ENCODE peak calls at places on chromosomes 16 and 17, in ten cellular contexts. V is SK-N-MC; Q is activated CD4-positive, alpha-beta T cell treated with anti-CD3 and anti-CD28 coated beads, Interleukin-2, amount 50 U/mL, for 1 hour; G is Right ventricle myocardium superior; W is kidney tubule cell; D is HCT116; Z is sciatic nerve; Y is A172; N is LoVo; A is adrenal gland. K is an unnamed sample.

GRCh38 chr17:3903881-3904286 is 11.0 kb upstream of the CAMKK1 start:
- DNase-seq in Z (no peak), A (peak; percentile 72), V (no peak), Y (no peak), Q (no peak), D (no peak), W (no peak), N (no peak), G (no peak), K (no peak)

GRCh38 chr17:39634384-39634871 is 2.5 kb upstream of the STARD3 start:
- DNase-seq in G (no peak), Z (no peak), Q (no peak), A (peak; percentile 69), W (peak; percentile 62), N (peak; percentile 53), D (no peak), Y (no peak), V (no peak), K (no peak)

GRCh38 chr16:57564571-57565270 is 22.3 kb downstream of the ADGRG5 start:
- DNase-seq in N (no peak), Q (no peak), G (no peak), W (no peak), A (no peak), V (no peak), D (no peak), Z (no peak), Y (peak; percentile 83), K (no peak)

GRCh38 chr16:21179983-21180365 is 21.5 kb downstream of the LDAF1 start:
- DNase-seq in Z (no peak), D (no peak), V (no peak), N (no peak), A (no peak), Q (no peak), Y (no peak), G (no peak), W (no peak), K (no peak)

GRCh38 chr16:12271006-12271405 is 294.5 kb downstream of the SNX29 start:
- DNase-seq in G (no peak), D (peak; percentile 12), Y (peak; percentile 40), A (peak; percentile 28), V (no peak), W (peak; percentile 24), N (no peak), Z (no peak), Q (no peak), K (no peak)

GRCh38 chr17:48234922-48235321 is 127.4 kb downstream of the SNX11 start:
- DNase-seq in V (no peak), G (no peak), D (no peak), W (no peak), Y (no peak), Q (no peak), A (no peak), Z (no peak), N (no peak), K (no peak)

GRCh38 chr17:82257473-82257872 is 16.0 kb downstream of the CSNK1D start:
- DNase-seq in Z (no peak), Q (peak; percentile 58), V (no peak), N (no peak), W (peak; percentile 58), A (no peak), Y (no peak), G (peak; percentile 60), D (no peak), K (no peak)

GRCh38 chr16:67653131-67654068 is 6.7 kb downstream of the ACD start:
- DNase-seq in V (no peak), D (no peak), Q (no peak), W (no peak), Z (no peak), G (no peak), A (no peak), N (no peak), Y (no peak), K (no peak)

GRCh38 chr17:77540975-77541374 is 400.2 kb downstream of the SEC14L1 start:
- DNase-seq in Y (no peak), Q (no peak), V (no peak), A (no peak), D (no peak), Z (no peak), W (no peak), G (no peak), N (no peak), K (no peak)

GRCh38 chr16:29811170-29811895 is 660 bp upstream of the PRRT2 start:
- DNase-seq in Z (peak; percentile 95), V (no peak), A (peak; percentile 98), Y (peak; percentile 98), W (peak; percentile 98), N (peak; percentile 87), Q (peak; percentile 59), D (peak; percentile 89), G (peak; percentile 98), K (no peak)

GRCh38 chr16:69599731-69600130 is 34.0 kb downstream of the NFAT5 start:
- DNase-seq in W (no peak), V (no peak), D (no peak), N (no peak), G (no peak), Z (no peak), Q (no peak), Y (no peak), A (no peak), K (no peak)

GRCh38 chr17:78555741-78556401 is 21.3 kb downstream of the DNAH17 start:
- DNase-seq in Z (no peak), W (no peak), V (no peak), N (no peak), G (no peak), Q (no peak), Y (no peak), D (no peak), A (no peak), K (no peak)

GRCh38 chr17:65190467-65191095 is 53.4 kb downstream of the RGS9 start:
- DNase-seq in A (no peak), N (no peak), Q (no peak), Z (no peak), G (no peak), Y (peak; percentile 67), D (no peak), W (no peak), V (no peak), K (no peak)

GRCh38 chr16:4158143-4159093 is 42.2 kb upstream of the ADCY9 start:
- DNase-seq in G (no peak), Z (no peak), N (no peak), V (no peak), A (no peak), Y (no peak), Q (no peak), W (no peak), D (no peak), K (no peak)

GRCh38 chr16:86199182-86199581 is 300.2 kb downstream of the IRF8 start:
- DNase-seq in N (no peak), A (no peak), G (no peak), Z (no peak), Q (no peak), D (no peak), W (no peak), Y (no peak), V (no peak), K (no peak)

GRCh38 chr16:19687279-19687678 is 30.7 kb downstream of the KNOP1 start:
- DNase-seq in Y (no peak), N (no peak), Q (no peak), D (no peak), W (no peak), V (no peak), Z (no peak), G (no peak), A (no peak), K (no peak)

GRCh38 chr17:17774009-17774881 is 62.5 kb downstream of the SREBF1 start:
- DNase-seq in V (no peak), Z (no peak), N (no peak), Q (no peak), D (no peak), Y (peak; percentile 43), G (no peak), A (peak; percentile 53), W (peak; percentile 85), K (no peak)

GRCh38 chr16:14586637-14587036 is 43.4 kb downstream of the PARN start:
- DNase-seq in G (no peak), Q (no peak), Z (no peak), V (no peak), W (no peak), Y (no peak), D (no peak), N (no peak), A (no peak), K (no peak)

GRCh38 chr16:27847030-27847550 is 216.4 kb downstream of the GSG1L start:
- DNase-seq in N (peak; percentile 27), Q (no peak), A (no peak), G (no peak), D (no peak), V (no peak), Z (no peak), W (peak; percentile 84), Y (peak; percentile 95), K (no peak)

GRCh38 chr16:621526-622105 is 9.2 kb upstream of the WFIKKN1 start:
- DNase-seq in G (no peak), N (no peak), Y (no peak), A (no peak), V (no peak), W (no peak), D (no peak), Q (no peak), Z (no peak), K (no peak)

GRCh38 chr17:31386542-31387075 is 4.9 kb upstream of the RAB11FIP4 start:
- DNase-seq in W (no peak), A (no peak), Q (no peak), N (no peak), G (no peak), D (no peak), V (no peak), Z (no peak), Y (no peak), K (no peak)

GRCh38 chr16:81524382-81524781 is 79.8 kb downstream of the CMIP start:
- DNase-seq in W (no peak), Q (peak; percentile 50), V (no peak), N (no peak), Z (no peak), Y (no peak), D (no peak), G (no peak), A (no peak), K (no peak)

GRCh38 chr16:59964232-59964924 is 1230.3 kb upstream of the GOT2 start:
- DNase-seq in Q (no peak), Y (no peak), D (no peak), W (no peak), V (no peak), G (no peak), Z (no peak), A (no peak), N (no peak), K (no peak)

GRCh38 chr17:78174870-78175642 is 6.7 kb downstream of the SYNGR2 start:
- DNase-seq in W (peak; percentile 58), G (no peak), D (no peak), N (no peak), V (no peak), Y (no peak), Q (no peak), A (no peak), Z (no peak), K (no peak)

GRCh38 chr17:41442772-41443171 is 2.0 kb upstream of the KRT38 start:
- DNase-seq in N (no peak), Z (no peak), Q (no peak), D (no peak), W (peak; percentile 23), G (no peak), A (no peak), V (no peak), Y (peak; percentile 70), K (no peak)

GRCh38 chr16:67016143-67016542 is 12.8 kb upstream of the CBFB start:
- DNase-seq in D (no peak), V (no peak), Z (peak; percentile 36), G (no peak), A (no peak), Y (no peak), N (no peak), Q (no peak), W (no peak), K (no peak)

K was measured in GF-D8.